ENCODE peak calls at places on chromosomes 13 and 19, in six cellular contexts. H is fibroblast of mammary gland; A is osteoblast; G is thoracic aorta; Q is choroid plexus epithelial cell; K is CD8-positive, alpha-beta T cell. T is an unnamed sample.

GRCh38 chr13:49421391-49421790 is 22.5 kb downstream of the CAB39L start:
- DNase-seq in H (peak), A (no peak), G (no peak), Q (peak), K (peak), T (no peak)

GRCh38 chr19:57280913-57281425 is 684 bp downstream of the ZNF460 start:
- DNase-seq in H (peak), A (peak), G (no peak), Q (peak), K (peak), T (peak)

GRCh38 chr19:18697680-18698079 is 14.2 kb downstream of the CRTC1 start:
- DNase-seq in H (no peak), A (peak), G (no peak), Q (no peak), K (no peak), T (no peak)

GRCh38 chr19:5547881-5548280 is 19.9 kb downstream of the TINCR start:
- DNase-seq in H (peak), A (peak), G (no peak), Q (peak), K (no peak), T (peak)

GRCh38 chr19:54388001-54388802 is 23.5 kb upstream of the LAIR1 start:
- DNase-seq in H (no peak), A (peak), G (no peak), Q (peak), K (peak), T (no peak)

GRCh38 chr19:9161427-9161826 is 17.4 kb upstream of the OR7D2 start:
- DNase-seq in H (no peak), A (no peak), G (no peak), Q (no peak), K (no peak), T (no peak)

GRCh38 chr19:54420383-54421168 is 5.3 kb downstream of the TTYH1 start:
- DNase-seq in H (peak), A (peak), G (no peak), Q (no peak), K (no peak), T (no peak)

GRCh38 chr19:5052945-5053485 is 84.1 kb downstream of the KDM4B start:
- DNase-seq in H (no peak), A (no peak), G (no peak), Q (no peak), K (no peak), T (no peak)

GRCh38 chr19:55273978-55274707 is 5.8 kb downstream of the HSPBP1 start:
- DNase-seq in H (no peak), A (no peak), G (no peak), Q (no peak), K (no peak), T (no peak)

GRCh38 chr13:85236431-85236830 is 562.8 kb downstream of the SLITRK6 start:
- DNase-seq in H (peak), A (no peak), G (no peak), Q (peak), K (no peak), T (peak)

GRCh38 chr13:33259296-33259695 is 26.3 kb downstream of the STARD13 start:
- DNase-seq in H (peak), A (no peak), G (no peak), Q (no peak), K (no peak), T (no peak)

GRCh38 chr19:16419671-16420394 is 51.9 kb downstream of the EPS15L1 start:
- DNase-seq in H (no peak), A (peak), G (no peak), Q (no peak), K (no peak), T (no peak)

GRCh38 chr19:39128511-39129079 is 3.0 kb downstream of the PAK4 start:
- DNase-seq in H (no peak), A (no peak), G (no peak), Q (peak), K (no peak), T (peak)

GRCh38 chr13:43153436-43154082 is 130.2 kb downstream of the DNAJC15 start:
- DNase-seq in H (peak), A (no peak), G (no peak), Q (peak), K (no peak), T (peak)

GRCh38 chr13:31947105-31947504 is 84.5 kb upstream of the FRY start:
- DNase-seq in H (no peak), A (no peak), G (no peak), Q (no peak), K (no peak), T (no peak)
- TF ChIP-seq CTCF in H (no peak), A (peak), G (no peak), Q (no peak), K (no peak), T (no peak)

GRCh38 chr13:30114586-30115256 is 192.6 kb downstream of the KATNAL1 start:
- DNase-seq in H (peak), A (peak), G (peak), Q (peak), K (peak), T (peak)

GRCh38 chr13:30116379-30116778 is 191.0 kb downstream of the KATNAL1 start:
- DNase-seq in H (no peak), A (no peak), G (no peak), Q (no peak), K (no peak), T (no peak)

GRCh38 chr13:30113531-30113930 is 193.8 kb downstream of the KATNAL1 start:
- DNase-seq in H (no peak), A (no peak), G (no peak), Q (no peak), K (no peak), T (no peak)

GRCh38 chr13:30113983-30114491 is 193.3 kb downstream of the KATNAL1 start:
- DNase-seq in H (no peak), A (no peak), G (no peak), Q (no peak), K (no peak), T (no peak)

DNA sequence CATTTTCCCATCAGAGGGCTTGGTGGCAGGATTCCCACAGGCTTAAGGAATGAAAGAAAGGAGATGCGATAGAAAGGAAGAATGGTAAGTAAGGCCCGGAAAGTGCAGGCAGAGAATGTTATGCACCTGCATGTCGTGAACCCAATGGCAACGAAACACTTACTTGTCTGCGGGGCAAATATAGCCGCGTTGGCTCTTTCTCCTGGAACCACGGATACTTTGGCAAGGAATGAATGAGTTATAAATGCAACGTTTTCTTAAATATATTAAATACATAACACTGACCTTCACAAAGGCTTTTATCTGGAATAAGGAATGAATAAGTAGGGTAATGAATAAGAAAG is 192.1 kb downstream of the KATNAL1 start:
- DNase-seq in H (no peak), A (no peak), G (no peak), Q (no peak), K (no peak), T (no peak)
- H3K4me3 ChIP-seq in H (peak), A (peak), G (peak), Q (peak), K (no peak), T (peak)

GRCh38 chr13:111093634-111094033 is 21.5 kb upstream of the ARHGEF7 start:
- DNase-seq in H (no peak), A (no peak), G (no peak), Q (no peak), K (no peak), T (no peak)
- TF ChIP-seq CTCF in H (no peak), A (no peak), G (no peak), Q (no peak), K (no peak), T (no peak)

GRCh38 chr19:45323671-45324081 is 1.0 kb upstream of the CKM start:
- DNase-seq in H (no peak), A (peak), G (no peak), Q (no peak), K (no peak), T (no peak)
- H3K4me3 ChIP-seq in H (peak), A (peak), G (peak), Q (peak), K (no peak), T (peak)

T was measured in cardiac fibroblast.